ENCODE peak calls at places on chromosomes 2 and 18, in seven cellular contexts. W is GM12878, K is IMR-90, F is psoas muscle, P is GM23248, C is gastrocnemius medialis, D is iPS DF 6.9. Q is an unnamed sample.
A peak's percentile ranks its signal among the peaks of the same experiment; 100 is the strongest.

GRCh38 chr18:13211537-13211936 is 7.0 kb upstream of the LDLRAD4 start:
- DNase-seq in D (no peak), K (no peak), C (no peak), P (no peak), W (no peak), F (no peak), Q (no peak)

GRCh38 chr18:77206676-77207370 is 42.8 kb upstream of the GALR1 start:
- DNase-seq in K (peak; percentile 70), D (no peak), W (no peak), C (peak; percentile 78), F (peak; percentile 83), P (peak; percentile 90), Q (peak; percentile 36)

GRCh38 chr2:207883002-207883780 is 113.5 kb upstream of the FZD5 start:
- DNase-seq in C (no peak), F (no peak), P (no peak), D (no peak), K (no peak), W (no peak), Q (no peak)

GRCh38 chr2:216350214-216350789 is 22.0 kb downstream of the MARCHF4 start:
- DNase-seq in K (peak; percentile 81), P (peak; percentile 84), C (no peak), W (no peak), D (no peak), F (no peak), Q (no peak)

GRCh38 chr2:196987654-196988364 is 61.3 kb upstream of the PGAP1 start:
- DNase-seq in C (no peak), F (no peak), W (peak; percentile 15), K (peak; percentile 98), P (peak; percentile 99), D (no peak), Q (no peak)

GRCh38 chr2:42663106-42663755 is 94.8 kb downstream of the MTA3 start:
- DNase-seq in P (peak; percentile 83), F (peak; percentile 76), W (peak; percentile 46), C (peak; percentile 49), D (peak; percentile 77), K (peak; percentile 77), Q (peak; percentile 72)

GRCh38 chr2:27741673-27742072 is 29.8 kb upstream of the MRPL33 start:
- DNase-seq in F (no peak), P (no peak), C (no peak), K (no peak), D (no peak), W (no peak), Q (no peak)

GRCh38 chr2:58976374-58977055 is 735.4 kb upstream of the FANCL start:
- DNase-seq in W (no peak), F (no peak), C (no peak), D (no peak), K (no peak), P (no peak), Q (no peak)

GRCh38 chr18:42268793-42269192 is 313.8 kb downstream of the PIK3C3 start:
- DNase-seq in C (no peak), D (no peak), F (no peak), P (no peak), W (no peak), K (no peak), Q (no peak)

GRCh38 chr2:78418041-78418440 is 607.5 kb upstream of the REG3G start:
- DNase-seq in D (no peak), P (no peak), F (no peak), K (no peak), C (no peak), W (no peak), Q (no peak)

GRCh38 chr18:24488824-24489493 is 28.5 kb downstream of the HRH4 start:
- DNase-seq in D (no peak), P (peak; percentile 54), F (no peak), W (peak; percentile 3), C (no peak), K (peak; percentile 41), Q (no peak)

GRCh38 chr2:137865954-137866540 is 98.2 kb upstream of the HNMT start:
- DNase-seq in C (no peak), K (peak; percentile 39), P (peak; percentile 53), D (no peak), W (no peak), F (no peak), Q (no peak)

GRCh38 chr2:51921076-51921475 is 889.1 kb upstream of the NRXN1 start:
- DNase-seq in W (no peak), C (no peak), K (no peak), P (no peak), D (no peak), F (no peak), Q (no peak)
- H3K4me1 ChIP-seq in W (no peaks in the 10 kb centered on the region), C (no peaks in the 10 kb centered on the region), K (no peaks in the 10 kb centered on the region), P (peaks cover 27% of the 10 kb centered on the region), D (no peaks in the 10 kb centered on the region), F (no peaks in the 10 kb centered on the region), Q (no peaks in the 10 kb centered on the region)

DNA sequence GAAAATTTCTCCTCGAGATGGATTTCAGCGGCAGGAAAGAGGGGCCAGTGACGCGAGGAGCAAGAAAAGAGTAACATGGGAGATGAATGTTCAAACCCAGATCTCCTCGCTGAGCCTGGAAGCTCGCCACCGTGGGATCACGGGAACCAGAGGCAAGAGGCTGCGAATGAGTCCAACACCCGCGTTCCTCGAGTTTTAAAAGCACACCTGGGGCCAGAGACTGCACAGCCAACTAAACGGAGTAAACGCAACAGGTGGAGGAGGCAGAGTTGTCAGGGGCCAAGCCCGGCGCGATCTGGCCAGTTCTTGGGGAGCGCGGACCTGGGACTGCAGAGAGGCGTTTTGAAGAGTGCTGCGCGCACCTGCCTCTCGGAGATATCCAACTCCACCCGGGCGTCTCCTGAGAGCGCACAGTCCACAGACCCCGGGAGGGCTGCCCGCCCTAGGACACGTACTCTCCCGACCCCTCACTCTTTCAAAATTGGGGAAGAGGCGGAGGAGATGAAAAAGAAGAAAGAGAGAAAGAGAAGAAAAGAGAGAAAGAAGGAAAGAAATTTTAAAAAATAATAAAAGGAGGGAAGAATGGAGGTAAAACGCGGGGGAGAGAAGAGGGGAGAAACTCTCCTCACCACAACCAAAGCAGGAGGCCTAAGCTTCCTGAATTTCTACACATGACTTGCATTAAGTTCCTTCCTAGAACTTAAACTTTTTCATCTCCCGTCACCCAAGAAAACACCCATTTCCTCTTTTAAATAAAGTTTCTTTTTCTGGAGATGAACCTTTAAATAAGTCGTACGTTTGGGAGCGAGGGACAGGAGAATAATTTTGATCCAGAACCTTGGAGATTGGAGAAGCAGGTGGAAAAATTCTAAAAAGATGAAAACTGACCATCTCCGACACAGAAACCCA is 5.3 kb upstream of the PAX3 start:
- DNase-seq in C (no peak), K (no peak), D (no peak), W (no peak), F (no peak), P (no peak), Q (no peak)
- H3K4me3 ChIP-seq in C (peak overlapping the region; percentile 83), K (no peak overlapping the region), D (no peak overlapping the region), W (no peak overlapping the region), F (peak overlapping the region; percentile 81), P (no peak overlapping the region), Q (peak overlapping the region; percentile 49)

GRCh38 chr2:30336978-30337841 is 105.9 kb downstream of the LBH start:
- DNase-seq in D (no peak), C (no peak), W (peak; percentile 92), K (peak; percentile 36), F (no peak), P (no peak), Q (no peak)

GRCh38 chr2:30331869-30332268 is 100.5 kb downstream of the LBH start:
- DNase-seq in D (no peak), W (no peak), P (no peak), K (no peak), F (no peak), C (no peak), Q (no peak)

GRCh38 chr2:30335981-30336538 is 104.7 kb downstream of the LBH start:
- DNase-seq in P (no peak), W (no peak), K (no peak), D (no peak), C (no peak), F (no peak), Q (no peak)

GRCh38 chr2:30332791-30333453 is 101.6 kb downstream of the LBH start:
- DNase-seq in K (no peak), W (no peak), D (no peak), F (no peak), P (no peak), C (no peak), Q (no peak)

GRCh38 chr2:30334738-30335426 is 103.5 kb downstream of the LBH start:
- DNase-seq in W (peak; percentile 40), D (no peak), F (no peak), C (no peak), P (no peak), K (no peak), Q (no peak)
- H3K4me1 ChIP-seq in W (peaks cover 69% of the 10 kb centered on the region), D (no peaks in the 10 kb centered on the region), F (no peaks in the 10 kb centered on the region), C (no peaks in the 10 kb centered on the region), P (no peaks in the 10 kb centered on the region), K (peaks cover 6% of the 10 kb centered on the region), Q (no peaks in the 10 kb centered on the region)

DNA sequence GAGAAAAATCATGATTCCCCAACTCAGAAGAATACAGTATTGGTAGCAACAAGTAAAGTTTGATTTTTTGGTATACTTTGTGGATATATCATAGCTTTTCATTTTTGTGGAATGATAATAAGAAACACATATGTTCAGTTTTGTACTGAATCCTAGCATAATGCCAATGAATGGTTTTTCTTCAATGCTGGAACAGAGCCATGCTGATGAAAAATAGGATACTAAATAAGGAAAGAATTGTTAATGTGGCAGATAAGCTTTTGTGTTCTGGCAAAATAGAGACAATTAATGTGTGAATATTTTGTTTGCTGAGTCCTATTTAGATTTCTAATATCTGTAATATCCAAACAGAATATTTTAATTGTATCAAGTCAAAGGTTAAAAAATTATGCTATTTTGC is 21.9 kb downstream of the CD28 start:
- DNase-seq in F (no peak), K (no peak), C (no peak), P (no peak), W (no peak), D (no peak), Q (no peak)
- H3K4me3 ChIP-seq in F (no peak overlapping the region), K (no peak overlapping the region), C (no peak overlapping the region), P (no peak overlapping the region), W (no peak overlapping the region), D (no peak overlapping the region), Q (no peak overlapping the region)

DNA sequence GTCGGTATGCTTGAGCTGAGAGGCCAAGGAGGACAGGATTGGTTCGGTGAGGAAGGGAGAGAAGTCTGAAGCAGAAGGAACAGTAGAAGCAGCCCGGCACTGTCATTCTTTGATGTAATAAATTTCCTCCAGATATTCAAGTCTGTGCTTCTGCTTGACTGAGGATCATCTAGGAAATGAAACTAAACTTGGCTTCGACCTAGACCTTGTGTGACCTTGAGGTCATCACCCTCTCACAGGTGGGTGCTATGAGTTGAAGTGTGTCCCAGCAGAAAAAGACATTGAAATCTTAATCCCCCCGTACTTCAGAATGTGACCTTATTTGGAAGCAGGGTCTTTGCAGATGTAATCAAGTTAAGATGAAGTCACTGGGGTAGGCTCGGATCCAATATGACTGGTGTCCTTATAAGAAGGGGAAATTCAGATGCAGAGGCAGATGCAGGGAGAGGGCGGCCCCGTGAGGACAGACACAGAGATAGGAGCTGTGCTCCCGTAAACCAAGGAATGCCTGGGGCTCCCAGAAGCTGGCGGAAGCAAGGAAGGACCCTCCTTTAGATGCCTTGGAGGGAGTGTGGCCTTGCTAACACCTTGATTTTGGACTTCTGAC is 49.0 kb downstream of the PRKCE start:
- DNase-seq in F (no peak), D (no peak), C (no peak), W (no peak), P (no peak), K (no peak), Q (no peak)
- H3K4me1 ChIP-seq in F (peaks cover 17% of the 10 kb centered on the region), D (no peaks in the 10 kb centered on the region), C (peaks cover 23% of the 10 kb centered on the region), W (peaks cover 28% of the 10 kb centered on the region), P (peaks cover 31% of the 10 kb centered on the region), K (peaks cover 6% of the 10 kb centered on the region), Q (peaks cover 1% of the 10 kb centered on the region)

GRCh38 chr2:32284321-32284720 is 6.6 kb downstream of the YIPF4 start:
- DNase-seq in W (no peak), F (no peak), C (no peak), D (no peak), P (no peak), K (peak; percentile 68), Q (no peak)
- H3K4me3 ChIP-seq in W (no peak overlapping the region), F (no peak overlapping the region), C (no peak overlapping the region), D (no peak overlapping the region), P (no peak overlapping the region), K (no peak overlapping the region), Q (no peak overlapping the region)

Q was measured in ascending aorta.